ENCODE peak calls at places on chromosomes 3 and 15, in four cellular contexts. G, V, U and S are unnamed samples.

GRCh38 chr15:71575474-71576045 is 234.8 kb upstream of the NR2E3 start:
- DNase-seq in U (peak), V (peak), G (no peak), S (peak)

GRCh38 chr3:189773056-189773455 is 141.9 kb downstream of the TP63 start:
- DNase-seq in U (peak), G (peak), V (peak), S (peak)

GRCh38 chr3:43632269-43632733 is 10.5 kb upstream of the ANO10 start:
- DNase-seq in U (peak), V (peak), G (peak), S (peak)

GRCh38 chr3:197847866-197848401 is 56.9 kb downstream of the LRCH3 start:
- DNase-seq in V (peak), G (no peak), U (no peak), S (no peak)

GRCh38 chr3:171256445-171257250 is 203.6 kb downstream of the TNIK start:
- DNase-seq in V (peak), G (peak), U (peak), S (no peak)

GRCh38 chr15:90648137-90649070 is 68.7 kb upstream of the BLM start:
- DNase-seq in V (peak), U (peak), G (peak), S (peak)

GRCh38 chr15:93044301-93045190 is 44.5 kb downstream of the RGMA start:
- DNase-seq in U (no peak), V (no peak), G (no peak), S (no peak)

GRCh38 chr3:98731720-98732238 is 31.4 kb upstream of the ST3GAL6 start:
- DNase-seq in V (no peak), U (no peak), G (no peak), S (no peak)

GRCh38 chr3:119595639-119596329 is 1.9 kb upstream of the PLA1A start:
- DNase-seq in U (no peak), V (peak), G (peak), S (no peak)

DNA sequence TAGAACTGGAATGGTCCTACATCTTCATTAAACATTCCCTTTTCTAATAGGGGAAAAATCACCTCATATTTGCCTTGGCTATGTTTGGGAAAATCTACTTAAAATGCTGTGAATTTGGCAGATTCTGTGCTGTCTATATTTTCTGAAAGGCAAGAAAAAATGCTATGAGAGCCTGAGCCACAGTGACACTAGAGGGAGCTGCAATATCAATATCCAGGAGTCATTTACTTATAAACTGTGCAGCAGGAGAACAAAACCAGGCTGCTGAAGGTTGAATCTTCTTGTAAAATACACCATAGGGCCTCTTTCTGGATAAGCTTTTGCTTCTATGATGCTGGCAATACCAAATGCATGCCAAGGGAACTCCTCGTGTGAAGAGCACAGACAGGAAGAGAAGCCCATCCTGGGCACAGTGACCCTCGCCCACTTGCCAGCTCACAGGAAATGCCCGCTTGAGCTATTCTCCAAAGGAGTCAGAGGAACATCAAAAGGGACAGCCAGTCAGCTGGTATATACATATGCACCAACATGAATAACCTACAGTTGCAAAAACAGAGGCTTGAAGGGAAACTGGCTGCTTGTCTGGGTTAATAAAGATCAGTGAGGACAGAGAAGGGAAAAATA is 48.0 kb upstream of the TSPAN3 start:
- DNase-seq in G (peak), U (peak), V (peak), S (peak)
- TF ChIP-seq CTCF in G (peak), U (peak), V (peak), S (peak)

DNA sequence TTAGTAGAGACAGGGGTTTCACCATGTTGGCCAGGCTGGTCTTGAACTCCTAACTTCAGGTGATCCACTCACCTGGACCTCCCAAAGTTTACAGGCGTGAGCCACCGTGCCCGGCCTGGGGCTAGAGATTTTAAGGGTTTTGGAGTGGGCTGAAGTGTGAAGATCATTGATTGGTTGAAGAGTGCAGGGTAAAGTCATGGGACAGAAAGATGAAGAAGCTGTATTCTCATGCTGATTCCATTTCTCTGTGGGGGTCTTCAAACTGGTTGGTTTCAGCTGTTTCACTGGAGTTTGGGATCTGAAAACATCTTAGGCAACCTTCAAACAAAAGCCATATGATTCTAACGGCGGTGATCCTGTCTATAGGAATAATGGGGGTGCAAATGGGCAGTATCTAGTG is 52.1 kb downstream of the GATM start:
- DNase-seq in V (no peak), U (no peak), G (no peak), S (no peak)
- H3K4me3 ChIP-seq in V (no peak), U (no peak), G (no peak), S (no peak)

GRCh38 chr3:39445927-39446326 is 21.6 kb upstream of the MOBP start:
- DNase-seq in G (no peak), U (no peak), V (no peak), S (no peak)

GRCh38 chr3:39446444-39446843 is 21.0 kb upstream of the MOBP start:
- DNase-seq in U (no peak), G (no peak), V (no peak), S (no peak)

GRCh38 chr3:39447637-39448483 is 19.6 kb upstream of the MOBP start:
- DNase-seq in U (peak), V (peak), G (peak), S (peak)

GRCh38 chr3:39440316-39440715 is 27.2 kb upstream of the MOBP start:
- DNase-seq in V (no peak), G (no peak), U (no peak), S (no peak)

GRCh38 chr3:39443530-39443929 is 23.9 kb upstream of the MOBP start:
- DNase-seq in U (peak), G (no peak), V (no peak), S (no peak)
- TF ChIP-seq CTCF in U (peak), G (no peak), V (peak), S (peak)

DNA sequence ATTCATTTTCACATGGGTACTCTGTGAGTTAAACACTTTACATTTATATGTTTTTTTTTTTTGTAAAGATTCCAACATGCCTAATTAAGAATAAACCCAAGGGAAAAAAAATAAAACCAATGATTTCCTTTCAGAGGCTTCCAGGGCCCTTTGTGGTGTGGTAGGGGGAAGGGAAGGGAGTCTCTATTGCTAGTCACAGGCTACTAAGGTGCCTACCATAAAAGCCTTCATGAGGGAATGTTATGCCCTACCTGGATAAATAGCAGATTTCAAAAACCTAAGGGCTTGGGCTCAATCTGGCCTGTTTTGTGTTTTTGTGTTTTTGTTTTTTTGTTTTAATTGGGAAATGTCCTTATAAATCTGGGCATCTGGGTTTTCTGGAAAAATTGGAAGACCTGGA is 38.9 kb upstream of the SSR3 start:
- DNase-seq in V (no peak), G (no peak), U (no peak), S (no peak)
- H3K4me3 ChIP-seq in V (no peak), G (peak), U (no peak), S (no peak)

GRCh38 chr3:151314132-151314531 is 2.5 kb downstream of the GPR87 start:
- DNase-seq in V (no peak), G (no peak), U (no peak), S (no peak)
- TF ChIP-seq CTCF in V (no peak), G (no peak), U (no peak), S (no peak)